ENCODE peak calls at places on chromosomes 16 and 17, in four cellular contexts. W is H1, R is GM12878, U is HepG2. F is an unnamed sample.

GRCh38 chr17:4520881-4521600 is 22.4 kb downstream of the SPNS2 start:
- DNase-seq in W (no peak), R (no peak), U (no peak), F (no peak)

GRCh38 chr16:27346818-27347217 is 33.0 kb downstream of the IL4R start:
- DNase-seq in W (no peak), R (no peak), U (no peak), F (no peak)

GRCh38 chr16:88560722-88561484 is 9.3 kb upstream of the ZC3H18 start:
- DNase-seq in W (no peak), R (no peak), U (peak), F (no peak)

GRCh38 chr17:45156242-45156641 is 5.4 kb upstream of the HEXIM2 start:
- DNase-seq in W (no peak), R (no peak), U (no peak), F (no peak)

GRCh38 chr17:71118039-71118438 is 948.7 kb downstream of the KCNJ2 start:
- DNase-seq in W (peak), R (no peak), U (no peak), F (no peak)

GRCh38 chr16:86396918-86397317 is 113.4 kb upstream of the FOXF1 start:
- DNase-seq in W (no peak), R (no peak), U (no peak), F (no peak)

GRCh38 chr17:29760279-29760721 is 137.6 kb upstream of the CORO6 start:
- DNase-seq in W (no peak), R (peak), U (no peak), F (no peak)

GRCh38 chr16:3938471-3938842 is 57.9 kb upstream of the CREBBP start:
- DNase-seq in W (no peak), R (no peak), U (no peak), F (no peak)

GRCh38 chr17:21209511-21210175 is 4.3 kb downstream of the TMEM11 start:
- DNase-seq in W (no peak), R (no peak), U (no peak), F (no peak)

GRCh38 chr16:72172105-72173034 is at the start of gene PMFBP1:
- DNase-seq in W (no peak), R (peak), U (peak), F (no peak)

GRCh38 chr16:30697264-30698138 is 1.5 kb upstream of the SRCAP start:
- DNase-seq in W (peak), R (no peak), U (no peak), F (no peak)

GRCh38 chr17:13002761-13003453 is 14.9 kb downstream of the ELAC2 start:
- DNase-seq in W (peak), R (no peak), U (peak), F (peak)

GRCh38 chr17:48310748-48311213 is 119.2 kb downstream of the SKAP1 start:
- DNase-seq in W (no peak), R (no peak), U (no peak), F (no peak)

GRCh38 chr16:11994187-11995119 is 17.9 kb downstream of the SNX29 start:
- DNase-seq in W (no peak), R (no peak), U (peak), F (no peak)

GRCh38 chr16:68356249-68356918 is 45.6 kb downstream of the PRMT7 start:
- DNase-seq in W (no peak), R (peak), U (no peak), F (no peak)

GRCh38 chr17:21352221-21352980 is 23.8 kb upstream of the KCNJ12 start:
- DNase-seq in W (no peak), R (no peak), U (no peak), F (no peak)

GRCh38 chr16:49857423-49858181 is 1.7 kb upstream of the ZNF423 start:
- DNase-seq in W (peak), R (no peak), U (peak), F (peak)

GRCh38 chr17:51035436-51035835 is 85.2 kb downstream of the SPAG9 start:
- DNase-seq in W (no peak), R (no peak), U (no peak), F (peak)

GRCh38 chr17:17366941-17367885 is 64.0 kb downstream of the NT5M start:
- DNase-seq in W (no peak), R (no peak), U (no peak), F (no peak)

GRCh38 chr16:24677388-24677787 is 52.1 kb upstream of the TNRC6A start:
- DNase-seq in W (no peak), R (no peak), U (no peak), F (no peak)

GRCh38 chr17:19248923-19249574 is 11.9 kb downstream of the EPN2 start:
- DNase-seq in W (no peak), R (no peak), U (no peak), F (no peak)

GRCh38 chr17:77503293-77503655 is 362.5 kb downstream of the SEC14L1 start:
- DNase-seq in W (no peak), R (no peak), U (no peak), F (no peak)

GRCh38 chr17:65297916-65298315 is 160.7 kb downstream of the RGS9 start:
- DNase-seq in W (no peak), R (no peak), U (no peak), F (no peak)

GRCh38 chr17:32877164-32877764 is 340 bp upstream of the MYO1D start:
- DNase-seq in W (peak), R (peak), U (peak), F (no peak)

GRCh38 chr17:29588561-29589411 is 662 bp downstream of the GIT1 start:
- DNase-seq in W (no peak), R (no peak), U (no peak), F (no peak)

GRCh38 chr16:64408699-64409098 is 713.2 kb downstream of the CDH11 start:
- DNase-seq in W (no peak), R (no peak), U (no peak), F (no peak)

GRCh38 chr17:38602862-38603785 is 2.6 kb downstream of the SRCIN1 start:
- DNase-seq in W (no peak), R (no peak), U (no peak), F (no peak)

GRCh38 chr17:7703584-7704574 is 1.1 kb upstream of the EFNB3 start:
- DNase-seq in W (peak), R (no peak), U (peak), F (peak)

GRCh38 chr17:5513610-5514009 is 27.2 kb downstream of the MIS12 start:
- DNase-seq in W (no peak), R (no peak), U (no peak), F (no peak)

GRCh38 chr16:74199066-74199841 is 97.4 kb upstream of the PSMD7 start:
- DNase-seq in W (no peak), R (no peak), U (no peak), F (no peak)

GRCh38 chr16:30142672-30143346 is 19.8 kb upstream of the MAPK3 start:
- DNase-seq in W (no peak), R (peak), U (peak), F (no peak)

GRCh38 chr17:39935896-39936295 is 8.4 kb downstream of the LRRC3C start:
- DNase-seq in W (no peak), R (no peak), U (no peak), F (no peak)

GRCh38 chr16:2829501-2830354 is at the start of gene ZG16B:
- DNase-seq in W (no peak), R (no peak), U (peak), F (no peak)

GRCh38 chr17:81371910-81372760 is 23.1 kb upstream of the BAHCC1 start:
- DNase-seq in W (no peak), R (no peak), U (no peak), F (no peak)

GRCh38 chr16:10831899-10832886 is 13.6 kb upstream of the TVP23A start:
- DNase-seq in W (no peak), R (no peak), U (no peak), F (no peak)

DNA sequence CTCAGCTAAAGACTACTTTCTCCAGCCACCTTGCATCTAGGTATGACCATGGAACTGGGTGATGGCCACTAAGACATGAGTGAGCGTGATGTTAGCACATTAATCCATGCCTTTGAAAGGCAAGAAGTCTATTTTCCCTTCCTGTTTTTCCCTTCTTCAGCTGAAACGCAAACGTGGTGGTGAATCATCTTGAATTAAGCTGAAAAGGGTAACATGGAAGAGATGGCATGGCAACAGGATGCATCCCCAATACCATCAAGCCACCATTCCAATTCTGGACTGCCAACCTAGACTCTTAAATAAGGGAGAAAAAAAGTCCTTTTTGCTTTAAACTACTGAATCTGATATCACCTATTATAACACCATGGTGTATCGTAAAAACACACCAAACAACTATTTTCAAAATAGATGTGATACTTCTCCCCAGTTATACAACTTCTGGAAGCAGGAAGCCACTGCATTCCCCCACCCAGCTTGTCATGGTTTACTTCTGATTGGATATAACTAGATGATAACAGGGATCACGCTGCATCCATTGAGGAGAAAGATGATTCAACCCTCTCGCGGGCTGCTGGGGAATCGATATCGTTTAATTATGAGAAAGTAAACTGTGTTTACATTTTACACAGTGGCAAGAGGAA is 368.6 kb downstream of the CDH13 start:
- DNase-seq in W (no peak), R (no peak), U (no peak), F (no peak)
- TF ChIP-seq SUZ12 in W (no peak), R (no peak), U (no peak), F (no peak)

GRCh38 chr17:75517277-75517865 is 1.0 kb downstream of the TSEN54 start:
- DNase-seq in W (no peak), R (no peak), U (no peak), F (no peak)
- H3K9ac ChIP-seq in W (no peak), R (peak), U (peak), F (peak)

DNA sequence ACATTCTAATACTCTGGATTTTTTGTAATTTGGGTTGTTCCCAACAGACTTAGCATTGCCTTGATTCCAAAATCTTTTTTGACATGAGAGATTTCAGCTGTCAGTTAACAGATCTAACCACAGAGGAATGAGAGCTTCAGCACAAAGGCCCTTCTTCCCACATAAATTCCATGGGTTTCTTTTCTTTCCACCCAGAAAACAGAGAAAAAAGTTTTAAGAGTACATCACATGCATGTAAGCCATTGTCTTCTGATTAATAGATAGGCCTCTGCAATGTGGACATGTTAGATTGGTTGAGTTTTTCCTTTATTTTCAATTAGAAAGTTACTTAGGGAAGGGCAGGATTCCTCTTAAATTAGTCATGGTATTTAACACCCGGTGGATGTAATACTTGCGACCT is 939 bp downstream of the MYH8 start:
- DNase-seq in W (no peak), R (no peak), U (no peak), F (no peak)
- TF ChIP-seq SUZ12 in W (no peak), R (no peak), U (no peak), F (no peak)

GRCh38 chr17:36950027-36950426 is 1.3 kb downstream of the AATF start:
- DNase-seq in W (no peak), R (no peak), U (no peak), F (no peak)

GRCh38 chr17:36948717-36949460 is at the start of gene AATF:
- DNase-seq in W (peak), R (peak), U (peak), F (peak)

GRCh38 chr17:36949461-36949927 is 740 bp downstream of the AATF start:
- DNase-seq in W (no peak), R (no peak), U (peak), F (no peak)

GRCh38 chr17:36946726-36947091 is 2.0 kb upstream of the AATF start:
- DNase-seq in W (no peak), R (no peak), U (no peak), F (no peak)

GRCh38 chr17:36947922-36948716 is 635 bp upstream of the AATF start:
- DNase-seq in W (no peak), R (no peak), U (no peak), F (no peak)
- H3K9ac ChIP-seq in W (peak), R (peak), U (no peak), F (peak)

DNA sequence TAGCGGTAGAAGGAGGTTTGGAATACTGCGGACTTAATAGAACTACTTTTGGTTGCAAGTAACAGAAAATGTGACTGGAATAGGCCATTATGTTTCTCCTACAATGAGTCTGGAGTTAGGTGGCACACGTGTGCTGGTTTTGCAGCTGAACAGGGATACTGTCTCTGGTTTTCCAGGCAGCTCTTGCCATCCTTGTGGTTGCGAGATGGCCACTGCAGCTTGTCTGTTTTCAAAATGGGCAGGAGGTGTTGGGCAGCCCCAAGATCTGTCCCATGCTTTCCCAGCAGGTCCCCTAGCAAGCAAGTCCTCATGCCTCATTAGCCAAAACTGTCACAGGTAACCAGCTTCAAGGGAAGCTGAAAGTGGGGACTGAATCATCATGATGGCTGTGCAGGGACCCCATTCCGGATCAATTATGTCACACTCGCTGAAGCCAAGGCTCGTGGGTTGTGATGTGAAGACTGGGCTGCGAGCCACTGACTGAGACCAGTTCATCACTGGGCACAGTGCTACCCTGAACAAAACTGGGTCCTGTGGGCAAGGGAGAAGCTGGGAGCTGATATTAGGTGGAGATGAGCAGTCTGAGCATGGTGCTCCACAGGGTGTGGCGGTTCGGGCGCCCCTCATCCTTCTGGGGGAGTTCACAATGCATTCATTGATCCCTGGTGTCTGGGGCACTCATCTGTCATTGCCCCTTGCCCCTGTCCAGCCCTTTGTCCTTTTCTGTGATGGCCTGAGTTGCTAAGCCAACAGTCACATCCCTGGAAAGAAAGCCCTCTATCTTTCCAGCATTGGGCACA is 82.1 kb downstream of the KSR1 start:
- DNase-seq in W (no peak), R (no peak), U (no peak), F (no peak)
- TF ChIP-seq SUZ12 in W (no peak), R (no peak), U (no peak), F (no peak)